ENCODE peak calls at places on chromosomes 13 and 19, in six cellular contexts. L is HTR-8/SVneo, C is iris pigment epithelial cell, D is skeletal muscle cell, Z is vagina, W is heart left ventricle. J is an unnamed sample.

GRCh38 chr19:46528601-46529447 is 33.2 kb upstream of the PNMA8B start:
- DNase-seq in L (no peak), C (no peak), W (no peak), D (no peak), Z (no peak), J (no peak)

GRCh38 chr13:22316494-22317025 is 645.7 kb downstream of the FGF9 start:
- DNase-seq in Z (no peak), L (no peak), W (no peak), D (no peak), C (no peak), J (no peak)

GRCh38 chr19:947707-948533 is 22.1 kb downstream of the ARID3A start:
- DNase-seq in L (no peak), C (no peak), Z (no peak), D (no peak), W (peak; percentile 86), J (no peak)

GRCh38 chr13:66887088-66887487 is 343.0 kb downstream of the PCDH9 start:
- DNase-seq in Z (no peak), L (no peak), C (peak; percentile 21), D (peak; percentile 25), W (no peak), J (no peak)

GRCh38 chr19:33685541-33685940 is 63.8 kb downstream of the CHST8 start:
- DNase-seq in L (no peak), C (no peak), D (no peak), Z (no peak), W (peak; percentile 10), J (no peak)

GRCh38 chr13:98959299-98959698 is 18.6 kb downstream of the DOCK9 start:
- DNase-seq in Z (no peak), D (no peak), W (no peak), C (no peak), L (no peak), J (no peak)

GRCh38 chr19:45099465-45100201 is 6.7 kb downstream of the PPP1R37 start:
- DNase-seq in L (no peak), W (no peak), D (no peak), C (no peak), Z (no peak), J (no peak)

GRCh38 chr19:40174087-40174486 is 17.1 kb upstream of the MAP3K10 start:
- DNase-seq in L (no peak), W (no peak), Z (no peak), D (no peak), C (no peak), J (no peak)

GRCh38 chr19:35715981-35716734 is 1.6 kb upstream of the KMT2B start:
- DNase-seq in L (peak; percentile 57), C (peak; percentile 40), D (no peak), Z (no peak), W (peak; percentile 88), J (peak; percentile 90)

GRCh38 chr13:60162096-60162495 is 1.6 kb downstream of the DIAPH3 start:
- DNase-seq in Z (no peak), W (no peak), D (no peak), C (peak; percentile 67), L (no peak), J (no peak)

GRCh38 chr13:38483623-38484022 is 134.0 kb downstream of the UFM1 start:
- DNase-seq in W (no peak), Z (no peak), D (no peak), C (no peak), L (no peak), J (no peak)

GRCh38 chr13:105806335-105806920 is 729.0 kb downstream of the EFNB2 start:
- DNase-seq in L (no peak), C (peak; percentile 66), D (no peak), Z (no peak), W (no peak), J (no peak)

GRCh38 chr19:662207-662961 is 630 bp downstream of the RNF126 start:
- DNase-seq in C (peak; percentile 35), L (peak; percentile 32), W (peak; percentile 72), Z (no peak), D (no peak), J (no peak)

GRCh38 chr19:55712804-55713631 is 25.2 kb downstream of the NLRP9 start:
- DNase-seq in C (no peak), L (no peak), Z (no peak), D (no peak), W (no peak), J (no peak)

GRCh38 chr19:17762505-17763229 is 11.4 kb downstream of the FCHO1 start:
- DNase-seq in C (peak; percentile 92), L (no peak), W (no peak), Z (no peak), D (no peak), J (peak; percentile 38)

GRCh38 chr13:27186295-27186694 is 14.7 kb upstream of the USP12 start:
- DNase-seq in C (no peak), W (no peak), D (no peak), Z (no peak), L (no peak), J (no peak)

GRCh38 chr13:22194106-22194810 is 523.4 kb downstream of the FGF9 start:
- DNase-seq in L (no peak), D (no peak), C (no peak), Z (no peak), W (no peak), J (no peak)

GRCh38 chr13:39684531-39685137 is 29.2 kb downstream of the COG6 start:
- DNase-seq in W (no peak), Z (no peak), C (peak; percentile 65), L (peak; percentile 10), D (peak; percentile 12), J (peak; percentile 28)

GRCh38 chr13:40408602-40409001 is 257.8 kb downstream of the FOXO1 start:
- DNase-seq in L (peak; percentile 37), Z (no peak), D (no peak), W (no peak), C (peak; percentile 76), J (no peak)

GRCh38 chr13:38166121-38166520 is 183.5 kb upstream of the UFM1 start:
- DNase-seq in L (no peak), C (peak; percentile 45), Z (no peak), D (peak; percentile 58), W (no peak), J (no peak)

GRCh38 chr13:56396318-56396717 is 744.4 kb upstream of the PRR20A start:
- DNase-seq in Z (no peak), W (no peak), C (no peak), D (no peak), L (no peak), J (no peak)

GRCh38 chr13:76552807-76553206 is 333.4 kb downstream of the KCTD12 start:
- DNase-seq in Z (no peak), W (no peak), D (no peak), C (no peak), L (no peak), J (no peak)

GRCh38 chr19:13034636-13035035 is 39.4 kb downstream of the NFIX start:
- DNase-seq in D (no peak), L (no peak), W (no peak), C (no peak), Z (no peak), J (no peak)

GRCh38 chr19:5697022-5697889 is 7.2 kb downstream of the RPL36 start:
- DNase-seq in L (no peak), C (no peak), Z (no peak), D (no peak), W (no peak), J (no peak)

GRCh38 chr13:113445791-113446487 is 7.3 kb downstream of the ADPRHL1 start:
- DNase-seq in C (no peak), W (no peak), L (no peak), D (no peak), Z (no peak), J (no peak)

GRCh38 chr19:10762656-10763055 is 44.8 kb downstream of the DNM2 start:
- DNase-seq in L (no peak), D (no peak), C (no peak), Z (no peak), W (no peak), J (peak; percentile 54)

GRCh38 chr19:33376423-33376822 is 2.9 kb downstream of the CEBPG start:
- DNase-seq in W (peak; percentile 82), C (peak; percentile 68), L (no peak), Z (no peak), D (peak; percentile 72), J (peak; percentile 81)

GRCh38 chr19:2461751-2462634 is 5.2 kb upstream of the LMNB2 start:
- DNase-seq in Z (no peak), L (peak; percentile 39), W (peak; percentile 84), D (no peak), C (no peak), J (peak; percentile 85)

GRCh38 chr19:28884786-28885476 is 328.0 kb downstream of the UQCRFS1 start:
- DNase-seq in L (no peak), D (no peak), Z (no peak), C (no peak), W (no peak), J (no peak)

GRCh38 chr19:16197188-16197621 is 506 bp upstream of the AP1M1 start:
- DNase-seq in Z (no peak), W (no peak), D (peak; percentile 86), L (no peak), C (peak; percentile 84), J (no peak)

GRCh38 chr19:27738569-27739193 is 1474.3 kb downstream of the UQCRFS1 start:
- DNase-seq in Z (peak; percentile 22), W (no peak), C (no peak), L (no peak), D (no peak), J (no peak)

GRCh38 chr13:98998831-98999634 is 21.2 kb upstream of the DOCK9 start:
- DNase-seq in L (no peak), W (no peak), Z (no peak), C (peak; percentile 36), D (no peak), J (no peak)

GRCh38 chr19:1445932-1446712 is 3.8 kb upstream of the APC2 start:
- DNase-seq in Z (no peak), L (peak; percentile 86), W (peak; percentile 65), C (no peak), D (no peak), J (peak; percentile 67)

GRCh38 chr19:14731200-14731599 is 41.4 kb downstream of the ZNF333 start:
- DNase-seq in D (no peak), Z (no peak), C (no peak), W (no peak), L (no peak), J (peak; percentile 14)

GRCh38 chr13:101140087-101140770 is 276.1 kb downstream of the NALCN start:
- DNase-seq in L (no peak), W (no peak), C (no peak), Z (no peak), D (no peak), J (no peak)

GRCh38 chr19:42528354-42529247 is at the start of gene CEACAM1:
- DNase-seq in Z (no peak), D (no peak), W (no peak), C (peak; percentile 43), L (no peak), J (no peak)

GRCh38 chr13:95155093-95155492 is 146.2 kb downstream of the ABCC4 start:
- DNase-seq in L (no peak), D (no peak), C (peak; percentile 58), W (no peak), Z (no peak), J (peak; percentile 30)

GRCh38 chr19:6717441-6717971 is 2.9 kb downstream of the C3 start:
- DNase-seq in C (no peak), Z (no peak), L (no peak), W (no peak), D (no peak), J (no peak)

GRCh38 chr13:39556856-39557255 is 46.1 kb downstream of the LHFPL6 start:
- DNase-seq in L (no peak), C (no peak), D (no peak), W (no peak), Z (no peak), J (no peak)